ENCODE peak calls at places on chromosomes 13 and 19, in nine cellular contexts. One of them, this sample, is unnamed.

GRCh38 chr19:16033721-16034120 is 42.6 kb upstream of the TPM4 start:
- DNase-seq in amniotic stem cell: no peak
- DNase-seq in lower lobe of right lung: no peak
- DNase-seq in mucosa of gallbladder: no peak
- DNase-seq in coronary artery: no peak
- DNase-seq in aorta: no peak
- DNase-seq in activated CD4-positive, alpha-beta memory T cell treated with anti-CD3 and anti-CD28 coated beads, Interleukin-2, amount 10 ng/mL, durations not matched to agents 7 days and 5 days: no peak
- DNase-seq in heart left ventricle: no peak
- DNase-seq in T-helper 22 cell: no peak
- DNase-seq in this sample: no peak

GRCh38 chr13:30832845-30833332 is 73.2 kb upstream of the MEDAG start:
- DNase-seq in amniotic stem cell: no peak
- DNase-seq in lower lobe of right lung: peak
- DNase-seq in mucosa of gallbladder: peak
- DNase-seq in coronary artery: no peak
- DNase-seq in aorta: peak
- DNase-seq in activated CD4-positive, alpha-beta memory T cell treated with anti-CD3 and anti-CD28 coated beads, Interleukin-2, amount 10 ng/mL, durations not matched to agents 7 days and 5 days: peak
- DNase-seq in heart left ventricle: peak
- DNase-seq in T-helper 22 cell: no peak
- DNase-seq in this sample: no peak

GRCh38 chr13:54628383-54628782 is 1599.8 kb downstream of the OLFM4 start:
- DNase-seq in amniotic stem cell: no peak
- DNase-seq in lower lobe of right lung: no peak
- DNase-seq in mucosa of gallbladder: no peak
- DNase-seq in coronary artery: no peak
- DNase-seq in aorta: no peak
- DNase-seq in activated CD4-positive, alpha-beta memory T cell treated with anti-CD3 and anti-CD28 coated beads, Interleukin-2, amount 10 ng/mL, durations not matched to agents 7 days and 5 days: no peak
- DNase-seq in heart left ventricle: no peak
- DNase-seq in T-helper 22 cell: no peak
- DNase-seq in this sample: no peak

GRCh38 chr19:40639638-40639982 is 38.4 kb downstream of the LTBP4 start:
- DNase-seq in amniotic stem cell: no peak
- DNase-seq in lower lobe of right lung: no peak
- DNase-seq in mucosa of gallbladder: no peak
- DNase-seq in coronary artery: no peak
- DNase-seq in aorta: no peak
- DNase-seq in activated CD4-positive, alpha-beta memory T cell treated with anti-CD3 and anti-CD28 coated beads, Interleukin-2, amount 10 ng/mL, durations not matched to agents 7 days and 5 days: no peak
- DNase-seq in heart left ventricle: no peak
- DNase-seq in T-helper 22 cell: no peak
- DNase-seq in this sample: no peak

GRCh38 chr19:3520166-3521103 is 14.3 kb downstream of the FZR1 start:
- DNase-seq in amniotic stem cell: no peak
- DNase-seq in lower lobe of right lung: no peak
- DNase-seq in mucosa of gallbladder: peak
- DNase-seq in coronary artery: no peak
- DNase-seq in aorta: no peak
- DNase-seq in activated CD4-positive, alpha-beta memory T cell treated with anti-CD3 and anti-CD28 coated beads, Interleukin-2, amount 10 ng/mL, durations not matched to agents 7 days and 5 days: no peak
- DNase-seq in heart left ventricle: no peak
- DNase-seq in T-helper 22 cell: no peak
- DNase-seq in this sample: no peak

GRCh38 chr19:6267552-6268381 is 12.0 kb downstream of the MLLT1 start:
- DNase-seq in amniotic stem cell: no peak
- DNase-seq in lower lobe of right lung: no peak
- DNase-seq in mucosa of gallbladder: no peak
- DNase-seq in coronary artery: no peak
- DNase-seq in aorta: no peak
- DNase-seq in activated CD4-positive, alpha-beta memory T cell treated with anti-CD3 and anti-CD28 coated beads, Interleukin-2, amount 10 ng/mL, durations not matched to agents 7 days and 5 days: no peak
- DNase-seq in heart left ventricle: no peak
- DNase-seq in T-helper 22 cell: no peak
- DNase-seq in this sample: no peak

GRCh38 chr13:97521726-97522125 is 87.8 kb downstream of the RAP2A start:
- DNase-seq in amniotic stem cell: no peak
- DNase-seq in lower lobe of right lung: no peak
- DNase-seq in mucosa of gallbladder: no peak
- DNase-seq in coronary artery: no peak
- DNase-seq in aorta: no peak
- DNase-seq in activated CD4-positive, alpha-beta memory T cell treated with anti-CD3 and anti-CD28 coated beads, Interleukin-2, amount 10 ng/mL, durations not matched to agents 7 days and 5 days: no peak
- DNase-seq in heart left ventricle: no peak
- DNase-seq in T-helper 22 cell: no peak
- DNase-seq in this sample: no peak

GRCh38 chr19:10979950-10980349 is 19.1 kb downstream of the SMARCA4 start:
- DNase-seq in amniotic stem cell: no peak
- DNase-seq in lower lobe of right lung: no peak
- DNase-seq in mucosa of gallbladder: no peak
- DNase-seq in coronary artery: no peak
- DNase-seq in aorta: no peak
- DNase-seq in activated CD4-positive, alpha-beta memory T cell treated with anti-CD3 and anti-CD28 coated beads, Interleukin-2, amount 10 ng/mL, durations not matched to agents 7 days and 5 days: peak
- DNase-seq in heart left ventricle: no peak
- DNase-seq in T-helper 22 cell: no peak
- DNase-seq in this sample: no peak

GRCh38 chr13:91270031-91270430 is 77.5 kb upstream of the MIR17HG start:
- DNase-seq in amniotic stem cell: no peak
- DNase-seq in lower lobe of right lung: no peak
- DNase-seq in mucosa of gallbladder: no peak
- DNase-seq in coronary artery: no peak
- DNase-seq in aorta: no peak
- DNase-seq in activated CD4-positive, alpha-beta memory T cell treated with anti-CD3 and anti-CD28 coated beads, Interleukin-2, amount 10 ng/mL, durations not matched to agents 7 days and 5 days: no peak
- DNase-seq in heart left ventricle: no peak
- DNase-seq in T-helper 22 cell: no peak
- DNase-seq in this sample: no peak

GRCh38 chr19:291561-292280 is 518 bp upstream of the PLPP2 start:
- DNase-seq in amniotic stem cell: no peak
- DNase-seq in lower lobe of right lung: no peak
- DNase-seq in mucosa of gallbladder: no peak
- DNase-seq in coronary artery: no peak
- DNase-seq in aorta: no peak
- DNase-seq in activated CD4-positive, alpha-beta memory T cell treated with anti-CD3 and anti-CD28 coated beads, Interleukin-2, amount 10 ng/mL, durations not matched to agents 7 days and 5 days: no peak
- DNase-seq in heart left ventricle: no peak
- DNase-seq in T-helper 22 cell: no peak
- DNase-seq in this sample: no peak

GRCh38 chr13:30376426-30377311 is 45.6 kb upstream of the UBE2L5 start:
- DNase-seq in amniotic stem cell: no peak
- DNase-seq in lower lobe of right lung: no peak
- DNase-seq in mucosa of gallbladder: peak
- DNase-seq in coronary artery: no peak
- DNase-seq in aorta: no peak
- DNase-seq in activated CD4-positive, alpha-beta memory T cell treated with anti-CD3 and anti-CD28 coated beads, Interleukin-2, amount 10 ng/mL, durations not matched to agents 7 days and 5 days: peak
- DNase-seq in heart left ventricle: no peak
- DNase-seq in T-helper 22 cell: peak
- DNase-seq in this sample: no peak

GRCh38 chr13:41580345-41580744 is 123.0 kb downstream of the RGCC start:
- DNase-seq in amniotic stem cell: no peak
- DNase-seq in lower lobe of right lung: no peak
- DNase-seq in mucosa of gallbladder: no peak
- DNase-seq in coronary artery: no peak
- DNase-seq in aorta: no peak
- DNase-seq in activated CD4-positive, alpha-beta memory T cell treated with anti-CD3 and anti-CD28 coated beads, Interleukin-2, amount 10 ng/mL, durations not matched to agents 7 days and 5 days: no peak
- DNase-seq in heart left ventricle: no peak
- DNase-seq in T-helper 22 cell: no peak
- DNase-seq in this sample: no peak

GRCh38 chr19:51458899-51459592 is 792 bp upstream of the SIGLEC8 start:
- DNase-seq in amniotic stem cell: no peak
- DNase-seq in lower lobe of right lung: no peak
- DNase-seq in mucosa of gallbladder: no peak
- DNase-seq in coronary artery: peak
- DNase-seq in aorta: no peak
- DNase-seq in activated CD4-positive, alpha-beta memory T cell treated with anti-CD3 and anti-CD28 coated beads, Interleukin-2, amount 10 ng/mL, durations not matched to agents 7 days and 5 days: no peak
- DNase-seq in heart left ventricle: no peak
- DNase-seq in T-helper 22 cell: no peak
- DNase-seq in this sample: no peak

GRCh38 chr19:56732974-56733373 is 61.4 kb upstream of the ZNF835 start:
- DNase-seq in amniotic stem cell: no peak
- DNase-seq in lower lobe of right lung: no peak
- DNase-seq in mucosa of gallbladder: no peak
- DNase-seq in coronary artery: no peak
- DNase-seq in aorta: no peak
- DNase-seq in activated CD4-positive, alpha-beta memory T cell treated with anti-CD3 and anti-CD28 coated beads, Interleukin-2, amount 10 ng/mL, durations not matched to agents 7 days and 5 days: no peak
- DNase-seq in heart left ventricle: no peak
- DNase-seq in T-helper 22 cell: no peak
- DNase-seq in this sample: no peak

GRCh38 chr13:97257800-97258799 is 36.0 kb downstream of the MBNL2 start:
- DNase-seq in amniotic stem cell: peak
- DNase-seq in lower lobe of right lung: no peak
- DNase-seq in mucosa of gallbladder: no peak
- DNase-seq in coronary artery: peak
- DNase-seq in aorta: peak
- DNase-seq in activated CD4-positive, alpha-beta memory T cell treated with anti-CD3 and anti-CD28 coated beads, Interleukin-2, amount 10 ng/mL, durations not matched to agents 7 days and 5 days: peak
- DNase-seq in heart left ventricle: peak
- DNase-seq in T-helper 22 cell: peak
- DNase-seq in this sample: no peak